ENCODE peak calls at places on chromosome 10, in six cellular contexts. W is endothelial cell, F is neural crest cell, P is ascending aorta, A is GM06990, L is BE2C. O is an unnamed sample.

GRCh38 chr10:21318768-21319167 is 206.7 kb downstream of the SKIDA1 start:
- DNase-seq in W (no peak), F (no peak), P (no peak), A (no peak), L (peak), O (peak)

GRCh38 chr10:95387383-95387782 is 96.6 kb upstream of the PDLIM1 start:
- DNase-seq in W (no peak), F (no peak), P (no peak), A (no peak), L (no peak), O (no peak)

GRCh38 chr10:124727389-124727960 is 16.7 kb downstream of the FAM53B start:
- DNase-seq in W (no peak), F (no peak), P (no peak), A (no peak), L (no peak), O (no peak)

GRCh38 chr10:17961551-17962422 is 10.1 kb downstream of the SLC39A12 start:
- DNase-seq in W (no peak), F (no peak), P (no peak), A (peak), L (no peak), O (no peak)

GRCh38 chr10:5292196-5292735 is 72.5 kb upstream of the UCN3 start:
- DNase-seq in W (no peak), F (no peak), P (no peak), A (no peak), L (no peak), O (no peak)

GRCh38 chr10:112721080-112721698 is 228.9 kb upstream of the TCF7L2 start:
- DNase-seq in W (peak), F (no peak), P (no peak), A (peak), L (peak), O (peak)

GRCh38 chr10:91410638-91411367 is 659 bp downstream of the HECTD2 start:
- DNase-seq in W (no peak), F (no peak), P (no peak), A (no peak), L (no peak), O (no peak)

GRCh38 chr10:127990846-127991542 is 84.1 kb downstream of the PTPRE start:
- DNase-seq in W (no peak), F (no peak), P (no peak), A (no peak), L (no peak), O (peak)

GRCh38 chr10:131689486-131689885 is 211.3 kb upstream of the PPP2R2D start:
- DNase-seq in W (no peak), F (no peak), P (no peak), A (no peak), L (no peak), O (no peak)

GRCh38 chr10:86970887-86971145 is 2.5 kb downstream of the ADIRF start:
- DNase-seq in W (no peak), F (no peak), P (no peak), A (no peak), L (no peak), O (no peak)

GRCh38 chr10:117635851-117636250 is 93.3 kb downstream of the EMX2 start:
- DNase-seq in W (no peak), F (no peak), P (no peak), A (no peak), L (no peak), O (no peak)

GRCh38 chr10:78813526-78814429 is 255.0 kb upstream of the ZMIZ1 start:
- DNase-seq in W (no peak), F (no peak), P (no peak), A (no peak), L (no peak), O (no peak)

GRCh38 chr10:86715836-86716235 is 40.6 kb upstream of the BMPR1A start:
- DNase-seq in W (no peak), F (no peak), P (no peak), A (no peak), L (no peak), O (no peak)

GRCh38 chr10:114395361-114396022 is 8.8 kb downstream of the AFAP1L2 start:
- DNase-seq in W (no peak), F (no peak), P (no peak), A (no peak), L (no peak), O (no peak)

GRCh38 chr10:31147220-31147608 is 115.5 kb upstream of the ZNF438 start:
- DNase-seq in W (no peak), F (no peak), P (no peak), A (no peak), L (no peak), O (no peak)

GRCh38 chr10:24706479-24707118 is 17.1 kb downstream of the ARHGAP21 start:
- DNase-seq in W (no peak), F (no peak), P (no peak), A (no peak), L (peak), O (peak)

GRCh38 chr10:31136386-31136785 is 104.7 kb upstream of the ZNF438 start:
- DNase-seq in W (no peak), F (no peak), P (no peak), A (no peak), L (no peak), O (no peak)

GRCh38 chr10:77052592-77052991 is 585.0 kb downstream of the KCNMA1 start:
- DNase-seq in W (no peak), F (no peak), P (no peak), A (no peak), L (no peak), O (no peak)

GRCh38 chr10:118447478-118447877 is 105.4 kb upstream of the FAM204A start:
- DNase-seq in W (no peak), F (no peak), P (no peak), A (no peak), L (peak), O (no peak)

GRCh38 chr10:7808686-7809267 is 9.5 kb upstream of the TAF3 start:
- DNase-seq in W (no peak), F (no peak), P (no peak), A (no peak), L (no peak), O (no peak)

GRCh38 chr10:73653701-73654100 is 2.1 kb downstream of the SYNPO2L start:
- DNase-seq in W (no peak), F (no peak), P (no peak), A (no peak), L (no peak), O (no peak)

GRCh38 chr10:28719789-28720436 is 42.6 kb downstream of the BAMBI start:
- DNase-seq in W (no peak), F (no peak), P (no peak), A (no peak), L (no peak), O (no peak)

GRCh38 chr10:112519129-112519761 is 72.2 kb downstream of the VTI1A start:
- DNase-seq in W (no peak), F (no peak), P (no peak), A (no peak), L (no peak), O (no peak)

GRCh38 chr10:81564143-81564542 is 310.9 kb upstream of the NRG3 start:
- DNase-seq in W (no peak), F (no peak), P (no peak), A (no peak), L (no peak), O (no peak)

GRCh38 chr10:73774637-73775036 is 7.2 kb upstream of the CHCHD1 start:
- DNase-seq in W (no peak), F (no peak), P (no peak), A (no peak), L (no peak), O (peak)

GRCh38 chr10:30155401-30155800 is 96.0 kb upstream of the JCAD start:
- DNase-seq in W (no peak), F (no peak), P (peak), A (peak), L (no peak), O (no peak)

GRCh38 chr10:97165499-97165898 is 20.3 kb downstream of the SLIT1 start:
- DNase-seq in W (no peak), F (no peak), P (no peak), A (no peak), L (no peak), O (no peak)
- TF ChIP-seq CTCF in W (no peak), F (no peak), P (no peak), A (no peak), L (no peak), O (no peak)

DNA sequence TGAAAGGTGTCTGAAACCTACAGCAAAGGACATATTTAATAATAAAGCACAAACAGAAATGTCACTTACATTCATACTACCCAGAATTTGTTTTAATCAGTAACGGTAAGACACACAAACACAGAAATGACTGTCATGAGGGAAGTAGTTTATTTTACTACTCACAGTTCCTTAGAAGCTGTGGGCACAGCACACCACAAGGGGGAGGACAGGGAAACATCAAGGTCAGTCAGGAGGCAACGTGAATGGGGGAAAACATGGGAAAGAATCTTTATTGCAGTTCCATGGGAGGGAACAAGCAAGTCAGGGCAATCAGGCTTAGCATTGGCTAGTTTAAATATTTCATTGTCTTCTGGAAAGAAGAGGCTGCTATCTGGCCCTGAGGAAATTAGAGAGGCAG is 123.8 kb upstream of the PDSS1 start:
- DNase-seq in W (no peak), F (no peak), P (no peak), A (no peak), L (no peak), O (no peak)
- TF ChIP-seq CTCF in W (peak), F (peak), P (no peak), A (peak), L (peak), O (peak)

DNA sequence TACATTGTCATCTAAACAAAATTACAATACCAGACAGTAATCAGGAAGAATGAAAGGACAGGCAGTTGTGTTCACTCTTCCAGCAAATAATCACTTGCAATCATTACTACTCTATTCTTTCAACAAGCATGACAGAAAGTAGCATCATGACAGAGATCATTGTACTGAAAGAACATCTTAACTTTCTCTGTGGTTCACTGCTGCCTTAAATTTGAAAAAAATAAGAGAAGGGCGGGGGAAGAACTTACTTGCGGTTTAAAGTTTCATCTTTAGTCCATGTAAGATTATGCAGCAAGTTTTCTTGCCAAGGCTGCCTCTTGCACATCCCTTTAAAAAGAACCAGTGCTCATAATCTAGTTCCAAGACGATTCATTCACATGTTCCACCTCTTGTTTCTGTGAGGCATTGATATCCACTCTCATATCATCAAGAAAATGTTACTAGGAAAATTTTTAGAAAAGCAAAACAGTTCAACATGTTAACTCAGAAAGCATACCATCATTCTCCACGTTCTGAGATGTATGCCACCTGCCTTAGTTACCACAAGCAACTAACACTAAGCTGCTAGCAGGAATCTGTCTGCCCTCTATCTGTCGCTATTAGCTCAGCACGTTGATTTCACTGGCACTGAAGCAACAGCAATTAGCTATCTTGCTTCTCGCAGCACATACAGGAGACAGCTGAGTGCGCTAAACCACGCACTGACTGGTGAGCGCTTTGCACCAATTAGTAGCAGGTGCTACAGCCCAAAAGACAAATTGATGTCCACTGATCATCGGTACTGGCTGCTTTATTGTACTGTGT is at the start of gene PCDH15:
- DNase-seq in W (peak), F (peak), P (no peak), A (no peak), L (peak), O (peak)
- TF ChIP-seq CTCF in W (no peak), F (peak), P (no peak), A (no peak), L (peak), O (peak)

GRCh38 chr10:96482815-96483588 is 30.7 kb downstream of the TLL2 start:
- DNase-seq in W (no peak), F (no peak), P (no peak), A (no peak), L (no peak), O (no peak)
- TF ChIP-seq CTCF in W (no peak), F (no peak), P (no peak), A (no peak), L (no peak), O (no peak)

GRCh38 chr10:50624866-50625491 is 1.2 kb upstream of the SGMS1 start:
- DNase-seq in W (peak), F (peak), P (peak), A (no peak), L (peak), O (peak)
- TF ChIP-seq CTCF in W (peak), F (peak), P (peak), A (peak), L (peak), O (peak)

GRCh38 chr10:67306588-67307205 is 380.9 kb downstream of the LRRTM3 start:
- DNase-seq in W (no peak), F (no peak), P (no peak), A (no peak), L (no peak), O (peak)
- TF ChIP-seq CTCF in W (peak), F (peak), P (peak), A (peak), L (peak), O (peak)

GRCh38 chr10:16518822-16519221 is 2.9 kb downstream of the C1QL3 start:
- DNase-seq in W (no peak), F (no peak), P (no peak), A (no peak), L (no peak), O (no peak)
- TF ChIP-seq CTCF in W (peak), F (peak), P (no peak), A (peak), L (peak), O (no peak)

GRCh38 chr10:95356-96115 is 39.7 kb upstream of the ZMYND11 start:
- DNase-seq in W (no peak), F (no peak), P (no peak), A (no peak), L (no peak), O (no peak)

GRCh38 chr10:92153-92552 is 43.1 kb upstream of the TUBB8 start:
- DNase-seq in W (no peak), F (no peak), P (no peak), A (no peak), L (no peak), O (no peak)

GRCh38 chr10:94613-95012 is 40.6 kb upstream of the ZMYND11 start:
- DNase-seq in W (no peak), F (no peak), P (no peak), A (no peak), L (no peak), O (no peak)

GRCh38 chr10:92846-93245 is 42.4 kb upstream of the ZMYND11 start:
- DNase-seq in W (no peak), F (no peak), P (no peak), A (no peak), L (no peak), O (no peak)

GRCh38 chr10:96466-96865 is 38.8 kb upstream of the ZMYND11 start:
- DNase-seq in W (no peak), F (no peak), P (no peak), A (no peak), L (no peak), O (no peak)
- TF ChIP-seq CTCF in W (no peak), F (no peak), P (no peak), A (no peak), L (no peak), O (no peak)

DNA sequence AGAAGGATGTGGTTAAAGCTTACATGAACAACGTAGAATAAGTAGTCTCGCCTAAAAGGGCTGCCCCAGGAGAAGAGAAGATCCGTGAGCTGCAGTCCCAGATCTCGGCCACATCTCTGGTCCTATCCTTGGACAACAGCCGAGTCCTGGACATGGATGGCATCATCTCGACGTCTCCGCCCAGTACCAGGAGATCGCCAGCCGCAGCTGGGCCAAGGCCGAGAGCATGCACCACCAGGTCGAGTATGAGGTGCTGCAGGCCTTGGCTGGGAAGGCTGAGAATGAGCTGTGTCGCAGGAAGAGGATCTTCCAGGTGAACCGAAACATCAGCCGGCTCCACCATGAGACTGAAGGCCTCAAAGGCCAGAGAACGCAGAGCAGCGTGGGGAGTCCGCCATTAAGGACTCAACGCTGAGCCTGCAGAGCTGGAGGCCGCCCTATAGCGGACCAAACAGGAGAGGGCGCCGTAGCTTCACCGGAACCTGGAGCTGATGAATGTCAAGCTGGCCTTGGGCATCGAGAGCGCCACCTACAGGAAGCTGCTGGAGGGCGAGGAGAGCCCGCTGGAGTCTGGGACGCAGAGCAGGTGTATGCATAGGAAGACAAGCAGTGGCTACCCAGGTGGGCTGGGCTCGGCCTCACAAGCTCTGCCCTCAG is 22.2 kb downstream of the LIPK start:
- DNase-seq in W (peak), F (peak), P (no peak), A (peak), L (peak), O (no peak)
- TF ChIP-seq CTCF in W (peak), F (peak), P (no peak), A (peak), L (peak), O (peak)

O was measured in Calu3.